ENCODE peak calls at places on chromosomes 12 and 14, in seven cellular contexts. K is stimulated activated CD4-positive, alpha-beta T cell treated with anti-CD3 and anti-CD28 coated beads, Interleukin-12 subunit alpha, Interleukin-12 subunit beta, amount 100 ng/mL, for 48 hours; X is activated naive CD8-positive, alpha-beta T cell treated with anti-CD3 and anti-CD28 coated beads, Interleukin-2, amount 50 U/mL, for 24 hours; M is SK-N-DZ; P is HTR-8/SVneo; D is GOT3; B is Calu3. W is an unnamed sample.
A peak's percentile ranks its signal among the peaks of the same experiment; 100 is the strongest.

GRCh38 chr12:18383203-18383602 is 121.9 kb downstream of the PIK3C2G start:
- DNase-seq in B (peak; percentile 27), X (no peak), M (no peak), P (peak; percentile 56), D (no peak), K (no peak), W (no peak)

GRCh38 chr14:50122291-50122690 is 5.9 kb upstream of the VCPKMT start:
- DNase-seq in D (no peak), B (no peak), P (no peak), M (no peak), X (no peak), K (no peak), W (no peak)

GRCh38 chr14:95906591-95906990 is 30.0 kb downstream of the TUNAR start:
- DNase-seq in D (no peak), X (no peak), P (no peak), M (no peak), K (no peak), B (no peak), W (no peak)

GRCh38 chr14:104471114-104471513 is 108.5 kb upstream of the C14orf180 start:
- DNase-seq in D (no peak), P (no peak), K (no peak), M (no peak), X (no peak), B (no peak), W (peak; percentile 52)

GRCh38 chr12:65510584-65511050 is 232.1 kb downstream of the MSRB3 start:
- DNase-seq in X (no peak), M (no peak), B (peak; percentile 51), P (no peak), K (no peak), D (no peak), W (no peak)

GRCh38 chr14:106879241-106879640 is 1352.9 kb downstream of the TMEM121 start:
- DNase-seq in B (peak; percentile 88), M (no peak), X (peak; percentile 79), P (no peak), K (peak; percentile 65), D (no peak), W (no peak)

GRCh38 chr12:104604995-104605675 is 148.4 kb downstream of the CHST11 start:
- DNase-seq in K (no peak), P (no peak), D (no peak), B (no peak), X (no peak), M (no peak), W (peak; percentile 81)

GRCh38 chr14:20560961-20561360 is at the start of gene RNASE9:
- DNase-seq in B (no peak), P (no peak), K (no peak), X (no peak), M (no peak), D (no peak), W (no peak)

GRCh38 chr12:3453947-3454675 is 36.9 kb upstream of the PRMT8 start:
- DNase-seq in M (no peak), B (peak; percentile 55), D (peak; percentile 26), P (peak; percentile 86), K (no peak), X (no peak), W (no peak)

GRCh38 chr12:85642810-85643209 is 193.4 kb downstream of the RASSF9 start:
- DNase-seq in B (no peak), K (no peak), X (no peak), D (no peak), M (no peak), P (no peak), W (no peak)

GRCh38 chr14:32211068-32211404 is 8.0 kb upstream of the RNU6-8 start:
- DNase-seq in B (no peak), P (no peak), X (no peak), D (no peak), K (no peak), M (no peak), W (no peak)

GRCh38 chr14:80567905-80568512 is 356.7 kb upstream of the DIO2 start:
- DNase-seq in P (peak; percentile 15), X (no peak), M (no peak), D (no peak), K (no peak), B (peak; percentile 20), W (no peak)

W was measured in suprapubic skin.